ENCODE peak calls at places on chromosomes 2 and 18, in six cellular contexts. L is HFFc6; A is activated T-cell treated with anti-CD3 and anti-CD28 coated beads for 4 hours; J is NCI-H446; P is Caco-2; H is stimulated activated naive CD8-positive, alpha-beta T cell treated with anti-CD3 and anti-CD28 coated beads, Interleukin-15, amount 100 ng/mL, for 72 hours. B is an unnamed sample.

GRCh38 chr2:112529751-112530150 is 12.5 kb upstream of the POLR1B start:
- DNase-seq in J (no peak), H (no peak), A (no peak), L (no peak), P (no peak), B (no peak)

GRCh38 chr18:78330761-78331160 is 648.9 kb upstream of the SALL3 start:
- DNase-seq in J (no peak), P (no peak), A (no peak), H (no peak), L (no peak), B (no peak)

GRCh38 chr18:31819106-31819924 is 58.6 kb upstream of the SLC25A52 start:
- DNase-seq in A (no peak), J (peak), P (no peak), L (peak), H (no peak), B (no peak)

GRCh38 chr2:204180671-204181070 is 244.1 kb downstream of the ICOS start:
- DNase-seq in H (no peak), J (peak), P (no peak), A (no peak), L (no peak), B (no peak)

GRCh38 chr2:126950499-126950898 is 51.8 kb downstream of the TEX51 start:
- DNase-seq in J (no peak), H (no peak), P (no peak), L (no peak), A (no peak), B (no peak)

GRCh38 chr18:2848145-2848878 is 1.5 kb downstream of the EMILIN2 start:
- DNase-seq in H (no peak), L (no peak), P (no peak), A (peak), J (no peak), B (no peak)

GRCh38 chr2:174623106-174623680 is 25.6 kb upstream of the WIPF1 start:
- DNase-seq in L (no peak), H (no peak), J (no peak), P (no peak), A (no peak), B (no peak)

GRCh38 chr2:175068534-175068933 is 63.4 kb upstream of the CHN1 start:
- DNase-seq in P (no peak), H (no peak), L (no peak), A (no peak), J (no peak), B (no peak)

GRCh38 chr2:27506587-27506986 is 9.9 kb downstream of the GCKR start:
- DNase-seq in H (no peak), A (no peak), P (no peak), L (no peak), J (no peak), B (no peak)

GRCh38 chr18:77098033-77098432 is 34.5 kb downstream of the MBP start:
- DNase-seq in H (no peak), J (no peak), A (no peak), P (no peak), L (no peak), B (no peak)

GRCh38 chr18:55152801-55153200 is 193.5 kb upstream of the CCDC68 start:
- DNase-seq in A (no peak), J (no peak), H (no peak), L (peak), P (no peak), B (no peak)

GRCh38 chr18:49459404-49460171 is 857 bp downstream of the DYM start:
- DNase-seq in H (peak), P (no peak), L (peak), J (no peak), A (peak), B (no peak)

GRCh38 chr18:37179384-37179783 is 350.5 kb downstream of the KIAA1328 start:
- DNase-seq in J (no peak), L (no peak), H (no peak), P (peak), A (no peak), B (no peak)

GRCh38 chr2:11315074-11315705 is 29.2 kb downstream of the ROCK2 start:
- DNase-seq in J (no peak), H (no peak), L (no peak), A (no peak), P (no peak), B (no peak)

GRCh38 chr2:80852808-80853139 is 548.2 kb upstream of the LRRTM1 start:
- DNase-seq in P (no peak), A (no peak), H (no peak), J (no peak), L (no peak), B (no peak)

GRCh38 chr2:40034198-40034597 is 255.1 kb upstream of the THUMPD2 start:
- DNase-seq in P (no peak), J (no peak), L (peak), H (no peak), A (no peak), B (no peak)

GRCh38 chr2:32678825-32679224 is 51.0 kb downstream of the TTC27 start:
- DNase-seq in P (no peak), L (peak), A (no peak), J (no peak), H (no peak), B (no peak)

GRCh38 chr2:150646746-150647145 is 159.3 kb upstream of the RND3 start:
- DNase-seq in L (no peak), P (no peak), J (no peak), H (no peak), A (no peak), B (no peak)

GRCh38 chr2:221571108-221571390 is 1.1 kb downstream of the EPHA4 start:
- DNase-seq in J (no peak), H (no peak), A (no peak), L (no peak), P (no peak), B (no peak)

GRCh38 chr2:54708584-54709340 is 14.7 kb upstream of the EML6 start:
- DNase-seq in H (no peak), A (no peak), J (no peak), P (no peak), L (no peak), B (no peak)

GRCh38 chr2:70041666-70042065 is 45.6 kb upstream of the PCBP1 start:
- DNase-seq in H (no peak), P (peak), A (no peak), L (peak), J (no peak), B (no peak)

GRCh38 chr2:218456849-218457248 is 37.9 kb downstream of the VIL1 start:
- DNase-seq in L (no peak), J (no peak), P (no peak), H (no peak), A (no peak), B (no peak)

GRCh38 chr2:68414862-68415261 is 49.8 kb downstream of the PLEK start:
- DNase-seq in L (no peak), J (no peak), A (no peak), H (no peak), P (no peak), B (no peak)

GRCh38 chr18:991441-991840 is 86.8 kb downstream of the ADCYAP1 start:
- DNase-seq in P (no peak), L (no peak), J (no peak), A (no peak), H (no peak), B (no peak)

GRCh38 chr2:88212251-88212790 is 42.2 kb downstream of the THNSL2 start:
- DNase-seq in J (no peak), H (no peak), P (no peak), A (no peak), L (peak), B (no peak)

GRCh38 chr2:215843579-215843978 is 169.8 kb downstream of the MREG start:
- DNase-seq in J (no peak), H (no peak), P (no peak), A (no peak), L (peak), B (no peak)

GRCh38 chr2:26651458-26652155 is 10.4 kb upstream of the CIB4 start:
- DNase-seq in L (no peak), H (no peak), P (no peak), A (no peak), J (no peak), B (no peak)

GRCh38 chr2:118085173-118086023 is 2.9 kb upstream of the INSIG2 start:
- DNase-seq in A (no peak), H (no peak), J (no peak), L (no peak), P (no peak), B (no peak)

GRCh38 chr2:38343212-38343611 is 33.9 kb downstream of the ATL2 start:
- DNase-seq in J (no peak), L (no peak), H (no peak), P (no peak), A (no peak), B (no peak)

GRCh38 chr2:88765154-88765948 is 73.9 kb downstream of the RPIA start:
- DNase-seq in P (no peak), A (peak), H (peak), L (peak), J (no peak), B (no peak)

B was measured in GM19239.